ENCODE peak calls at places on chromosomes 3 and 15, in nine cellular contexts. S is activated CD4-positive, alpha-beta T cell treated with anti-CD3 and anti-CD28 coated beads for 36 hours; F is GM12878; Q is astrocyte; O is GDM1; H is skeletal muscle cell; Z is SK-MEL-5; D is progenitor cell of endocrine pancreas; C is NCI-H510A treated with DMSO at 0.1 percent for 48 hours. G is an unnamed sample.

GRCh38 chr3:63995056-63995576 is 28.2 kb downstream of the PSMD6 start:
- DNase-seq in F (no peak), D (no peak), H (no peak), Q (no peak), C (no peak), S (no peak), Z (no peak), O (no peak), G (no peak)

GRCh38 chr3:178585439-178585838 is 49.2 kb downstream of the KCNMB2 start:
- DNase-seq in H (no peak), O (no peak), C (no peak), D (no peak), F (no peak), Z (no peak), Q (no peak), S (no peak), G (no peak)

GRCh38 chr3:170330366-170330765 is 27.1 kb upstream of the SKIL start:
- DNase-seq in D (no peak), O (no peak), S (peak), F (no peak), Q (peak), H (no peak), C (no peak), Z (no peak), G (no peak)

GRCh38 chr3:7953449-7954015 is 548.1 kb upstream of the LMCD1 start:
- DNase-seq in H (no peak), D (no peak), O (no peak), F (no peak), Q (no peak), Z (no peak), S (no peak), C (peak), G (no peak)

GRCh38 chr3:124584552-124585391 is 145.5 kb upstream of the UMPS start:
- DNase-seq in Z (peak), H (no peak), F (no peak), S (peak), C (peak), Q (peak), O (no peak), D (peak), G (peak)

GRCh38 chr3:37753428-37753827 is 108.3 kb upstream of the CTDSPL start:
- DNase-seq in S (no peak), Q (no peak), Z (no peak), O (no peak), C (peak), D (no peak), F (no peak), H (no peak), G (no peak)

GRCh38 chr3:37310666-37311050 is 136.3 kb upstream of the LRRFIP2 start:
- DNase-seq in O (no peak), F (no peak), C (no peak), Q (peak), H (no peak), D (no peak), Z (no peak), S (no peak), G (no peak)

GRCh38 chr15:29904731-29905417 is 82.6 kb upstream of the TJP1 start:
- DNase-seq in H (no peak), C (no peak), Q (no peak), O (no peak), F (no peak), Z (no peak), D (no peak), S (no peak), G (no peak)

GRCh38 chr15:92984161-92984560 is 84.0 kb downstream of the CHD2 start:
- DNase-seq in Q (no peak), S (no peak), F (no peak), D (no peak), O (no peak), Z (peak), H (no peak), C (no peak), G (peak)

GRCh38 chr3:80451393-80451792 is 683.6 kb upstream of the ROBO1 start:
- DNase-seq in C (no peak), Q (no peak), S (no peak), F (no peak), D (no peak), O (no peak), H (no peak), Z (no peak), G (no peak)

GRCh38 chr3:86965180-86965579 is 25.8 kb downstream of the VGLL3 start:
- DNase-seq in F (no peak), S (no peak), D (no peak), O (no peak), Z (no peak), C (no peak), Q (no peak), H (no peak), G (no peak)

GRCh38 chr15:70111203-70112017 is 13.7 kb upstream of the TLE3 start:
- DNase-seq in D (peak), F (no peak), Z (peak), S (no peak), Q (peak), C (peak), O (peak), H (peak), G (peak)

GRCh38 chr15:86661580-86661979 is 581.9 kb downstream of the AGBL1 start:
- DNase-seq in F (no peak), S (no peak), Q (no peak), D (no peak), Z (no peak), C (no peak), H (no peak), O (no peak), G (no peak)

GRCh38 chr3:52144796-52145735 is 9.2 kb downstream of the POC1A start:
- DNase-seq in H (no peak), S (no peak), Q (no peak), D (no peak), C (no peak), O (no peak), F (no peak), Z (no peak), G (no peak)

GRCh38 chr15:41013698-41014414 is 60.6 kb downstream of the CHAC1 start:
- DNase-seq in S (no peak), Q (no peak), H (peak), D (no peak), C (no peak), F (peak), Z (no peak), O (no peak), G (no peak)

GRCh38 chr3:17088602-17089313 is 204.0 kb downstream of the PLCL2 start:
- DNase-seq in H (no peak), C (no peak), D (no peak), O (no peak), S (peak), Z (no peak), F (no peak), Q (no peak), G (no peak)

GRCh38 chr3:43423142-43423541 is 136.8 kb downstream of the SNRK start:
- DNase-seq in Z (peak), O (no peak), C (no peak), F (no peak), D (no peak), S (no peak), H (no peak), Q (peak), G (peak)

GRCh38 chr3:174363256-174363655 is 495.9 kb upstream of the NAALADL2 start:
- DNase-seq in Z (no peak), O (no peak), Q (peak), D (no peak), C (no peak), S (no peak), F (no peak), H (no peak), G (no peak)

GRCh38 chr15:86336051-86336788 is 256.5 kb downstream of the AGBL1 start:
- DNase-seq in D (no peak), F (no peak), S (peak), C (no peak), O (no peak), H (peak), Z (no peak), Q (peak), G (no peak)

GRCh38 chr15:26550880-26551279 is 222.0 kb downstream of the GABRB3 start:
- DNase-seq in H (no peak), O (no peak), D (no peak), Q (no peak), Z (no peak), S (no peak), F (no peak), C (no peak), G (no peak)

GRCh38 chr3:167394003-167394402 is 13.9 kb upstream of the ZBBX start:
- DNase-seq in S (no peak), O (no peak), F (no peak), H (no peak), Z (peak), C (no peak), D (no peak), Q (no peak), G (no peak)

GRCh38 chr3:69305011-69305410 is 80.9 kb downstream of the FRMD4B start:
- DNase-seq in C (no peak), F (no peak), Z (peak), H (no peak), S (peak), Q (peak), D (no peak), O (no peak), G (no peak)

GRCh38 chr15:65641723-65642475 is 20.2 kb downstream of the SLC24A1 start:
- DNase-seq in Z (peak), H (no peak), O (no peak), C (no peak), D (no peak), S (no peak), F (no peak), Q (no peak), G (no peak)

GRCh38 chr3:138862531-138862923 is 27.8 kb upstream of the PIK3CB start:
- DNase-seq in Q (peak), D (no peak), Z (no peak), F (no peak), O (peak), S (no peak), H (no peak), C (no peak), G (no peak)

GRCh38 chr3:16511561-16512434 is 1.7 kb downstream of the RFTN1 start:
- DNase-seq in F (peak), C (no peak), S (peak), H (peak), Z (no peak), D (no peak), O (peak), Q (peak), G (no peak)

GRCh38 chr3:122167630-122168029 is 15.8 kb upstream of the CASR start:
- DNase-seq in D (no peak), S (no peak), O (no peak), F (no peak), C (no peak), Z (no peak), Q (no peak), H (no peak), G (no peak)

GRCh38 chr15:60346077-60346476 is 51.7 kb downstream of the ANXA2 start:
- DNase-seq in Q (no peak), C (no peak), S (no peak), O (no peak), H (no peak), Z (no peak), D (no peak), F (no peak), G (no peak)